ENCODE peak calls at places on chromosomes 6 and 20, in four cellular contexts. E, B, G and C are unnamed samples.

GRCh38 chr6:111804627-111805235 is 68.5 kb downstream of the FYN start:
- DNase-seq in E (no peak), B (no peak), G (no peak), C (no peak)

GRCh38 chr6:118697554-118697953 is 46.2 kb upstream of the CEP85L start:
- DNase-seq in E (no peak), B (no peak), G (no peak), C (no peak)

GRCh38 chr20:3932277-3933073 is 43.3 kb downstream of the PANK2 start:
- DNase-seq in E (no peak), B (no peak), G (no peak), C (no peak)

GRCh38 chr20:37237656-37238055 is 24.0 kb downstream of the GHRH start:
- DNase-seq in E (no peak), B (no peak), G (no peak), C (no peak)

GRCh38 chr6:158817298-158818007 is 1.7 kb downstream of the EZR start:
- DNase-seq in E (no peak), B (no peak), G (peak; percentile 49), C (no peak)

GRCh38 chr6:15556711-15557110 is 106.1 kb downstream of the DTNBP1 start:
- DNase-seq in E (no peak), B (no peak), G (no peak), C (no peak)

GRCh38 chr20:10218536-10219451 is at the start of gene SNAP25:
- DNase-seq in E (no peak), B (peak; percentile 54), G (no peak), C (peak; percentile 11)

GRCh38 chr6:9401936-9402335 is 966.6 kb upstream of the SLC35B3 start:
- DNase-seq in E (no peak), B (no peak), G (no peak), C (no peak)

GRCh38 chr6:57267586-57268293 is 45.6 kb upstream of the RAB23 start:
- DNase-seq in E (no peak), B (peak; percentile 68), G (peak; percentile 65), C (peak; percentile 19)

GRCh38 chr6:164130151-164130550 is 715.6 kb downstream of the QKI start:
- DNase-seq in E (no peak), B (no peak), G (no peak), C (no peak)

GRCh38 chr6:40353197-40353966 is 233.8 kb downstream of the LRFN2 start:
- DNase-seq in E (no peak), B (no peak), G (no peak), C (no peak)

GRCh38 chr6:156515242-156515641 is 261.9 kb upstream of the ARID1B start:
- DNase-seq in E (no peak), B (no peak), G (no peak), C (no peak)

GRCh38 chr6:43308101-43308989 is at the start of gene CRIP3:
- DNase-seq in E (peak; percentile 60), B (no peak), G (no peak), C (peak; percentile 58)

GRCh38 chr20:25238319-25239037 is 9.4 kb upstream of the PYGB start:
- DNase-seq in E (no peak), B (no peak), G (no peak), C (no peak)

GRCh38 chr6:154167163-154167562 is 128.1 kb downstream of the OPRM1 start:
- DNase-seq in E (no peak), B (no peak), G (no peak), C (no peak)

GRCh38 chr6:168221000-168221399 is 98.6 kb downstream of the DACT2 start:
- DNase-seq in E (no peak), B (no peak), G (no peak), C (no peak)

GRCh38 chr6:43447604-43448003 is 7.7 kb downstream of the DLK2 start:
- DNase-seq in E (no peak), B (no peak), G (no peak), C (no peak)

GRCh38 chr6:130927305-130927704 is 100.1 kb downstream of the SMLR1 start:
- DNase-seq in E (no peak), B (peak; percentile 54), G (peak; percentile 54), C (no peak)

GRCh38 chr20:20102859-20103258 is 50.5 kb downstream of the CFAP61 start:
- DNase-seq in E (no peak), B (no peak), G (no peak), C (no peak)

GRCh38 chr20:7993703-7994102 is 25.9 kb downstream of the TMX4 start:
- DNase-seq in E (no peak), B (no peak), G (no peak), C (no peak)

GRCh38 chr20:6501061-6501460 is 266.4 kb upstream of the BMP2 start:
- DNase-seq in E (no peak), B (no peak), G (peak; percentile 24), C (no peak)

GRCh38 chr20:50223321-50223995 is 32.8 kb downstream of the CEBPB start:
- DNase-seq in E (no peak), B (no peak), G (no peak), C (no peak)

GRCh38 chr20:50224052-50224451 is 33.4 kb downstream of the CEBPB start:
- DNase-seq in E (no peak), B (no peak), G (no peak), C (no peak)

GRCh38 chr20:50226093-50226974 is 35.7 kb downstream of the CEBPB start:
- DNase-seq in E (no peak), B (no peak), G (no peak), C (no peak)

GRCh38 chr20:50222568-50223320 is 32.1 kb downstream of the CEBPB start:
- DNase-seq in E (no peak), B (no peak), G (no peak), C (no peak)

DNA sequence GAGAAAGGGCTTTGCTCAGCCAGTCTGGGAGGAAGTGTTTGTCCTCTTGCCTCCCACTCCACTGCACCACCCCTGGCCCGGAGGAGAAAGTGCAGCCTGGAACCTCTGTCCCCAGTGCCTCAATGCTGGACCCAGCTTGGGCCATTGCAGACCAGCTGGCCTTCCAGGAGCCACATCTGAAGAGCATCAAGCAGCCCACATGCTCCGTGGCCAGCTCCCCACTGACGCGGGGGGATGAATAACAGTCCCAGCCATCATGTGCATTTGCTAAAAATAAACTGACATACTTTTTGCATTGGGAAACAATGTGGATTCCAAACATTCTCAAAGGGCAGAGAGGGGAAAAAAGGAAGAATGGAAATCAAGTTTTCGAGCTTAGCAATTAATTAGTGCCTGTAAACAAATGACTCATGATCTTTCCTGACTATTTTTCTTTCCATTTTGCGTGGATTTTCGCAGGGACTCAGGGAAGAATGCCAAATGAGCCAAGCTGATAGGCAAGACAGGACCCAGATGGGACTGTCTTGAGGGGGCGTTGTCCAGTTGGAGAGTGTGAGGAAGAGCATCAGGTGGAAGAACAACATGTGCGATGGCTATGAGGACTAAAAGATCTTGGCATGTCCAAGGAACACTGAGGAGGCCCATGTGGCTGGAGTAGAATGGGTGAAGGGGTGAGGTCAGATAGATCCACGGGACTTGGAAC is 34.1 kb downstream of the CEBPB start:
- DNase-seq in E (no peak), B (no peak), G (no peak), C (no peak)
- TF ChIP-seq JUND in E (no peak), B (no peak), G (no peak), C (no peak)

GRCh38 chr6:107491791-107492674 is 2.1 kb downstream of the SOBP start:
- DNase-seq in E (no peak), B (no peak), G (peak; percentile 24), C (no peak)

GRCh38 chr6:107496041-107496440 is 6.1 kb downstream of the SOBP start:
- DNase-seq in E (no peak), B (no peak), G (no peak), C (no peak)

GRCh38 chr6:107495196-107495643 is 5.3 kb downstream of the SOBP start:
- DNase-seq in E (no peak), B (no peak), G (no peak), C (no peak)

GRCh38 chr6:107491059-107491609 is 1.2 kb downstream of the SOBP start:
- DNase-seq in E (no peak), B (no peak), G (peak; percentile 27), C (no peak)

GRCh38 chr6:107493158-107494057 is 3.5 kb downstream of the SOBP start:
- DNase-seq in E (no peak), B (no peak), G (peak; percentile 98), C (no peak)
- TF ChIP-seq JUND in E (no peak), B (no peak), G (no peak), C (no peak)

GRCh38 chr20:17522528-17522927 is 8.7 kb downstream of the BFSP1 start:
- DNase-seq in E (no peak), B (no peak), G (no peak), C (no peak)

GRCh38 chr20:17525132-17525531 is 6.0 kb downstream of the BFSP1 start:
- DNase-seq in E (no peak), B (no peak), G (no peak), C (no peak)

GRCh38 chr20:17523326-17523725 is 7.9 kb downstream of the BFSP1 start:
- DNase-seq in E (no peak), B (no peak), G (no peak), C (no peak)

GRCh38 chr20:17524551-17524950 is 6.6 kb downstream of the BFSP1 start:
- DNase-seq in E (no peak), B (no peak), G (no peak), C (peak; percentile 70)

GRCh38 chr20:17525650-17526049 is 5.5 kb downstream of the BFSP1 start:
- DNase-seq in E (no peak), B (peak; percentile 58), G (peak; percentile 50), C (no peak)
- TF ChIP-seq JUND in E (no peak), B (no peak), G (no peak), C (no peak)

DNA sequence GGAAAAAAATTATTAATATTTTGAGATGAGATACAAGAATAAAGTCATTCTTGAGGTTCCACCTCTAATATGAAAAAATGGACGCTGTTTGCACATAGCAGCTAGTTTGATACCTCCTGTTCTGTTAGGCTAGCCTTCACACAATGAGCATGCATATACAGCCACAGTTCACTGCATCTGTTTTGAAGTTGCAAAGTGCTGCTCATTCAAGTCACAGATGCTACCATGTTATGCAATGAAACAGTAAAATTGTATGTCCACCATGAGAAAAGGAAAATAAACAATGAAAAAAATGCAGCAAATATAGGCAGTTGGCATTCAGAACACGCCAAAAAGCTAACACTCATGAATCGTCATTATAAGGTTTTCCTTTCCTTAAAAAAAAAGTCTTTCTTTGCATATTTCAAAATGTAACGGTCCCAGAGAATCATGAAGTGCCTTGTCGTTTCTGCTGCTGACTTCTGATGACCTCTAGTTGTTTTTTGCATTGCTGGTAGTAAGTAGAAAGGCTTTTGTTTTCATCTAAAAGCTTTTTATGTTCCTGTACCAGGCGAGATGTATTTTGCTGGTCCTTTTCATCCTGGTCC is 70.7 kb downstream of the MAP3K7 start:
- DNase-seq in E (no peak), B (no peak), G (no peak), C (no peak)
- TF ChIP-seq JUND in E (no peak), B (no peak), G (no peak), C (no peak)

DNA sequence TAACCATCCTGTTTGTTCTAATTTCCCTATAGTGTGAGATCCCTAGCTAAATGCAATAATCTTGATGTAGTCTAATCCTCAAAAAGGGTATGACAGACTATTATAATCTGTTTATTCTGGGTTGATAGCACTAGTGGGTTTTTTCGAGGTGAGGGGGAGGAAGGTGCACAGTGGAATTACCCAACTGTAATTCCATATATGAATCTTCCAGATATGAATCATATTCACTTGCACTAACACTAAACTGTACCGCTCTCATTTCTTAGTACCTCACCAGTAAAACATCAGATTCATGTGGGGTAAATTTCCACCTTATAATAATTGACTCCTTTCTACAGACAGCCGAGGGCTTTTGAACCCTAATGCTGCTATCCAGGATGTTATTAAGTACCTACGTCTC is 16.5 kb downstream of the NCOA7 start:
- DNase-seq in E (no peak), B (no peak), G (no peak), C (no peak)
- TF ChIP-seq JUND in E (no peak), B (no peak), G (no peak), C (no peak)

GRCh38 chr6:3575701-3576100 is 118.9 kb upstream of the SLC22A23 start:
- DNase-seq in E (no peak), B (no peak), G (no peak), C (no peak)
- TF ChIP-seq JUND in E (no peak), B (no peak), G (no peak), C (no peak)